ENCODE peak calls at places on chromosomes 1 and 21, in four cellular contexts. T is NCI-H1048, M is cardiac fibroblast, W is NCI-H1105 treated with DMSO at 0.1 percent for 48 hours. Z is an unnamed sample.

GRCh38 chr1:113253187-113253966 is 136.9 kb upstream of the MAGI3 start:
- DNase-seq in T (no peak), M (no peak), W (no peak), Z (no peak)

GRCh38 chr1:231206856-231207255 is 34.2 kb upstream of the GNPAT start:
- DNase-seq in T (no peak), M (no peak), W (no peak), Z (no peak)

GRCh38 chr1:47738560-47739182 is 258.5 kb downstream of the TRABD2B start:
- DNase-seq in T (no peak), M (peak; percentile 53), W (peak; percentile 37), Z (peak; percentile 5)

GRCh38 chr1:17923684-17924083 is 168.6 kb downstream of the ACTL8 start:
- DNase-seq in T (no peak), M (no peak), W (peak; percentile 77), Z (no peak)

GRCh38 chr1:15178571-15179484 is 25.3 kb downstream of the TMEM51 start:
- DNase-seq in T (no peak), M (peak; percentile 94), W (peak; percentile 21), Z (peak; percentile 98)

GRCh38 chr1:219125342-219125741 is 48.3 kb upstream of the LYPLAL1 start:
- DNase-seq in T (no peak), M (no peak), W (no peak), Z (no peak)

GRCh38 chr1:62230724-62231123 is 36.1 kb downstream of the L1TD1 start:
- DNase-seq in T (no peak), M (peak; percentile 27), W (no peak), Z (no peak)

GRCh38 chr1:90504509-90504908 is 212.6 kb downstream of the BARHL2 start:
- DNase-seq in T (no peak), M (no peak), W (no peak), Z (no peak)

GRCh38 chr1:94095744-94096469 is 25.0 kb downstream of the ABCA4 start:
- DNase-seq in T (no peak), M (peak; percentile 79), W (no peak), Z (no peak)

GRCh38 chr1:41623736-41624135 is 139.3 kb upstream of the EDN2 start:
- DNase-seq in T (no peak), M (no peak), W (no peak), Z (no peak)

GRCh38 chr1:235911300-235911662 is 44.6 kb upstream of the LYST start:
- DNase-seq in T (no peak), M (no peak), W (no peak), Z (no peak)

GRCh38 chr1:2808386-2808705 is 6.9 kb upstream of the TTC34 start:
- DNase-seq in T (no peak), M (no peak), W (no peak), Z (no peak)

GRCh38 chr1:218361298-218362065 is 16.3 kb downstream of the TGFB2 start:
- DNase-seq in T (no peak), M (peak; percentile 81), W (peak; percentile 60), Z (peak; percentile 66)

GRCh38 chr21:41698071-41698470 is 68.8 kb downstream of the RIPK4 start:
- DNase-seq in T (no peak), M (no peak), W (no peak), Z (no peak)

GRCh38 chr1:48263042-48263441 is 40.5 kb downstream of the SLC5A9 start:
- DNase-seq in T (no peak), M (no peak), W (no peak), Z (no peak)

GRCh38 chr1:197663178-197663953 is 111.9 kb downstream of the DENND1B start:
- DNase-seq in T (no peak), M (no peak), W (no peak), Z (no peak)

GRCh38 chr21:46128106-46128982 is 27.0 kb downstream of the FTCD start:
- DNase-seq in T (no peak), M (no peak), W (no peak), Z (no peak)

Z was measured in HCEC 1CT.